ENCODE peak calls at places on chromosomes 2 and 18, in six cellular contexts. One of them, this sample, is unnamed.

GRCh38 chr2:240567872-240568677 is at the start of gene RNPEPL1:
- DNase-seq in NCI-H774: peak; percentile 34
- DNase-seq in brain microvascular endothelial cell: no peak
- DNase-seq in germinal center: peak; percentile 50
- DNase-seq in NCI-H2029: peak; percentile 46
- DNase-seq in NCI-H1436 treated with DMSO at 0.1 percent for 48 hours: no peak
- DNase-seq in this sample: peak; percentile 64

GRCh38 chr2:222641336-222641735 is 14.6 kb downstream of the FARSB start:
- DNase-seq in NCI-H774: no peak
- DNase-seq in brain microvascular endothelial cell: no peak
- DNase-seq in germinal center: no peak
- DNase-seq in NCI-H2029: no peak
- DNase-seq in NCI-H1436 treated with DMSO at 0.1 percent for 48 hours: no peak
- DNase-seq in this sample: no peak

GRCh38 chr18:8153887-8154583 is 455.2 kb upstream of the RAB12 start:
- DNase-seq in NCI-H774: no peak
- DNase-seq in brain microvascular endothelial cell: peak; percentile 69
- DNase-seq in germinal center: no peak
- DNase-seq in NCI-H2029: no peak
- DNase-seq in NCI-H1436 treated with DMSO at 0.1 percent for 48 hours: no peak
- DNase-seq in this sample: no peak

GRCh38 chr18:43661570-43661969 is 384.3 kb upstream of the SYT4 start:
- DNase-seq in NCI-H774: peak; percentile 2
- DNase-seq in brain microvascular endothelial cell: peak; percentile 66
- DNase-seq in germinal center: no peak
- DNase-seq in NCI-H2029: peak; percentile 20
- DNase-seq in NCI-H1436 treated with DMSO at 0.1 percent for 48 hours: peak; percentile 68
- DNase-seq in this sample: no peak

GRCh38 chr18:48959921-48960920 is 9.5 kb upstream of the SMAD7 start:
- DNase-seq in NCI-H774: no peak
- DNase-seq in brain microvascular endothelial cell: peak; percentile 78
- DNase-seq in germinal center: no peak
- DNase-seq in NCI-H2029: no peak
- DNase-seq in NCI-H1436 treated with DMSO at 0.1 percent for 48 hours: no peak
- DNase-seq in this sample: no peak

GRCh38 chr2:8837795-8838140 is 355 bp upstream of the KIDINS220 start:
- DNase-seq in NCI-H774: no peak
- DNase-seq in brain microvascular endothelial cell: no peak
- DNase-seq in germinal center: no peak
- DNase-seq in NCI-H2029: no peak
- DNase-seq in NCI-H1436 treated with DMSO at 0.1 percent for 48 hours: no peak
- DNase-seq in this sample: no peak

GRCh38 chr2:106282816-106283215 is 88.7 kb upstream of the UXS1 start:
- DNase-seq in NCI-H774: no peak
- DNase-seq in brain microvascular endothelial cell: no peak
- DNase-seq in germinal center: no peak
- DNase-seq in NCI-H2029: no peak
- DNase-seq in NCI-H1436 treated with DMSO at 0.1 percent for 48 hours: no peak
- DNase-seq in this sample: no peak

GRCh38 chr2:74178211-74179062 is at the start of gene MOB1A:
- DNase-seq in NCI-H774: peak; percentile 98
- DNase-seq in brain microvascular endothelial cell: peak; percentile 97
- DNase-seq in germinal center: peak; percentile 96
- DNase-seq in NCI-H2029: peak; percentile 96
- DNase-seq in NCI-H1436 treated with DMSO at 0.1 percent for 48 hours: peak; percentile 93
- DNase-seq in this sample: peak; percentile 99

GRCh38 chr2:186972281-186972970 is 123.5 kb upstream of the ZSWIM2 start:
- DNase-seq in NCI-H774: no peak
- DNase-seq in brain microvascular endothelial cell: no peak
- DNase-seq in germinal center: no peak
- DNase-seq in NCI-H2029: no peak
- DNase-seq in NCI-H1436 treated with DMSO at 0.1 percent for 48 hours: no peak
- DNase-seq in this sample: no peak

GRCh38 chr18:13813271-13813849 is 10.6 kb upstream of the MC5R start:
- DNase-seq in NCI-H774: peak; percentile 16
- DNase-seq in brain microvascular endothelial cell: peak; percentile 61
- DNase-seq in germinal center: peak; percentile 69
- DNase-seq in NCI-H2029: no peak
- DNase-seq in NCI-H1436 treated with DMSO at 0.1 percent for 48 hours: no peak
- DNase-seq in this sample: peak; percentile 76

GRCh38 chr2:62110415-62111025 is 85.4 kb upstream of the B3GNT2 start:
- DNase-seq in NCI-H774: no peak
- DNase-seq in brain microvascular endothelial cell: no peak
- DNase-seq in germinal center: no peak
- DNase-seq in NCI-H2029: no peak
- DNase-seq in NCI-H1436 treated with DMSO at 0.1 percent for 48 hours: no peak
- DNase-seq in this sample: no peak

GRCh38 chr2:64063924-64064331 is 44.7 kb upstream of the VPS54 start:
- DNase-seq in NCI-H774: peak; percentile 78
- DNase-seq in brain microvascular endothelial cell: peak; percentile 76
- DNase-seq in germinal center: no peak
- DNase-seq in NCI-H2029: peak; percentile 84
- DNase-seq in NCI-H1436 treated with DMSO at 0.1 percent for 48 hours: no peak
- DNase-seq in this sample: no peak

GRCh38 chr2:23493849-23494248 is 108.9 kb downstream of the KLHL29 start:
- DNase-seq in NCI-H774: no peak
- DNase-seq in brain microvascular endothelial cell: no peak
- DNase-seq in germinal center: no peak
- DNase-seq in NCI-H2029: no peak
- DNase-seq in NCI-H1436 treated with DMSO at 0.1 percent for 48 hours: no peak
- DNase-seq in this sample: no peak

GRCh38 chr2:238697193-238698191 is 150.4 kb upstream of the TWIST2 start:
- DNase-seq in NCI-H774: no peak
- DNase-seq in brain microvascular endothelial cell: no peak
- DNase-seq in germinal center: no peak
- DNase-seq in NCI-H2029: no peak
- DNase-seq in NCI-H1436 treated with DMSO at 0.1 percent for 48 hours: no peak
- DNase-seq in this sample: no peak

This sample was measured in cerebellum.